ENCODE peak calls at places on chromosomes 1 and 21, in four cellular contexts. One of them, this sample, is unnamed.

GRCh38 chr1:36306902-36307456 is 811 bp downstream of the SH3D21 start:
- DNase-seq in upper lobe of left lung: peak
- DNase-seq in ovary: peak
- DNase-seq in K562: peak
- DNase-seq in this sample: peak

GRCh38 chr1:62597281-62597680 is at the start of gene ANGPTL3:
- DNase-seq in upper lobe of left lung: no peak
- DNase-seq in K562: no peak
- DNase-seq in ovary: no peak
- DNase-seq in this sample: no peak

GRCh38 chr1:212688338-212689047 is 11.1 kb downstream of the BATF3 start:
- DNase-seq in upper lobe of left lung: no peak
- DNase-seq in K562: no peak
- DNase-seq in ovary: no peak
- DNase-seq in this sample: no peak

GRCh38 chr1:244180256-244180655 is 129.2 kb downstream of the ZBTB18 start:
- DNase-seq in upper lobe of left lung: no peak
- DNase-seq in K562: no peak
- DNase-seq in ovary: no peak
- DNase-seq in this sample: no peak

GRCh38 chr1:39189592-39190041 is 14.9 kb upstream of the MACF1 start:
- DNase-seq in K562: peak
- DNase-seq in ovary: no peak
- DNase-seq in upper lobe of left lung: no peak
- DNase-seq in this sample: no peak

GRCh38 chr1:241229216-241229615 is 127.8 kb downstream of the RGS7 start:
- DNase-seq in K562: no peak
- DNase-seq in ovary: no peak
- DNase-seq in upper lobe of left lung: no peak
- DNase-seq in this sample: peak

GRCh38 chr1:155834296-155834926 is 22.6 kb downstream of the GON4L start:
- DNase-seq in upper lobe of left lung: peak
- DNase-seq in ovary: no peak
- DNase-seq in K562: peak
- DNase-seq in this sample: no peak

GRCh38 chr1:240232548-240232947 is 140.9 kb downstream of the FMN2 start:
- DNase-seq in ovary: no peak
- DNase-seq in K562: no peak
- DNase-seq in upper lobe of left lung: no peak
- DNase-seq in this sample: no peak

GRCh38 chr1:177739780-177740179 is 230.1 kb downstream of the SEC16B start:
- DNase-seq in upper lobe of left lung: no peak
- DNase-seq in K562: no peak
- DNase-seq in ovary: no peak
- DNase-seq in this sample: no peak

GRCh38 chr1:93186667-93187066 is 6.1 kb downstream of the CCDC18 start:
- DNase-seq in ovary: no peak
- DNase-seq in K562: no peak
- DNase-seq in upper lobe of left lung: no peak
- DNase-seq in this sample: no peak

GRCh38 chr1:93177991-93178390 is 2.2 kb downstream of the TMED5 start:
- DNase-seq in ovary: no peak
- DNase-seq in K562: peak
- DNase-seq in upper lobe of left lung: no peak
- DNase-seq in this sample: no peak

GRCh38 chr1:93178418-93178817 is 1.8 kb downstream of the TMED5 start:
- DNase-seq in K562: peak
- DNase-seq in upper lobe of left lung: no peak
- DNase-seq in ovary: no peak
- DNase-seq in this sample: no peak

GRCh38 chr1:93179886-93180722 is at the start of gene TMED5:
- DNase-seq in K562: peak
- DNase-seq in ovary: peak
- DNase-seq in upper lobe of left lung: peak
- DNase-seq in this sample: peak

DNA sequence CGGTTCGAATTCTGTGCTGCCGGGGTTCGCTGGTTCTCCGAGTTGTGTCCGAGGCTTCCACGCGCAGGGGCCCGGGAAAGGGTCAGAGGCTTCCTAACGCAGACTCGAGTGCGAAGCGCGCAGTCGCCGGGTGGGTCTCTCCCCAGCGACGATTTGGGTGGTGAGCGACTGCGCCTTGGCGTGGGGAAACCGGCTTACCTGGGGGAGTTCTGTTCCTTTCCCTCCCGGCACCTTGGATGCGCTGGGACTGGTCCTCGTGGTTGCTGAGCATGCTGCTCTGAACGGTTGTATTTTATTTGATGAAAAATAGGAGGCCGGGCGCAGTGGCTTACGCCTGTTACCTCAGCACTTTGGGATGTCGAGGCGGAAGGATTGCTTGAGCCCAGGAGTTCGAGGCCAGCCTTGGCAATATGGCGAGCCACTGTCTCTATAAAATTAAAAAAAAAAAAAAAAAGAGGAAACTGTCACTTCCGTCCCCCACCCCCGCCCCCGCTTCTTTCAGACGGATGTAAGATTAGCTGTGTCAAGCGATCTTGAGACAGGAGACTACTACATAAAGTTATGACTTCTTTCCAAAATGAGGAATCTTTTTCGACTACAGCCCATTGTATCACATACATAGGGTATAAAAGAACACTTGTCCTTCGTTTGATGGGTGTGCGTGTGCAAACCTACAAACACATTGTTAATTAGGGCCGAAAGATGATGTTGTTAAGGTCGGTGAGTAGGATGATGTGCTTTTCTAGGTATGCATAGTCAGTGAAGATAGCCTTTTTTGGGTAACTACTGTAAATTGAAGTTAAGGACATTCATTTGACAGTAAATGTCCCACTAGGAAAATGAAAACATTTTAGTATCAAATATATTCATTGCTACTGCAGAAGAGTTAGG is at the start of gene CCDC18:
- DNase-seq in K562: peak
- DNase-seq in ovary: no peak
- DNase-seq in upper lobe of left lung: no peak
- DNase-seq in this sample: no peak
- TF ChIP-seq POLR2A in K562: peak
- TF ChIP-seq POLR2A in ovary: no peak
- TF ChIP-seq POLR2A in upper lobe of left lung: no peak
- TF ChIP-seq POLR2A in this sample: no peak

DNA sequence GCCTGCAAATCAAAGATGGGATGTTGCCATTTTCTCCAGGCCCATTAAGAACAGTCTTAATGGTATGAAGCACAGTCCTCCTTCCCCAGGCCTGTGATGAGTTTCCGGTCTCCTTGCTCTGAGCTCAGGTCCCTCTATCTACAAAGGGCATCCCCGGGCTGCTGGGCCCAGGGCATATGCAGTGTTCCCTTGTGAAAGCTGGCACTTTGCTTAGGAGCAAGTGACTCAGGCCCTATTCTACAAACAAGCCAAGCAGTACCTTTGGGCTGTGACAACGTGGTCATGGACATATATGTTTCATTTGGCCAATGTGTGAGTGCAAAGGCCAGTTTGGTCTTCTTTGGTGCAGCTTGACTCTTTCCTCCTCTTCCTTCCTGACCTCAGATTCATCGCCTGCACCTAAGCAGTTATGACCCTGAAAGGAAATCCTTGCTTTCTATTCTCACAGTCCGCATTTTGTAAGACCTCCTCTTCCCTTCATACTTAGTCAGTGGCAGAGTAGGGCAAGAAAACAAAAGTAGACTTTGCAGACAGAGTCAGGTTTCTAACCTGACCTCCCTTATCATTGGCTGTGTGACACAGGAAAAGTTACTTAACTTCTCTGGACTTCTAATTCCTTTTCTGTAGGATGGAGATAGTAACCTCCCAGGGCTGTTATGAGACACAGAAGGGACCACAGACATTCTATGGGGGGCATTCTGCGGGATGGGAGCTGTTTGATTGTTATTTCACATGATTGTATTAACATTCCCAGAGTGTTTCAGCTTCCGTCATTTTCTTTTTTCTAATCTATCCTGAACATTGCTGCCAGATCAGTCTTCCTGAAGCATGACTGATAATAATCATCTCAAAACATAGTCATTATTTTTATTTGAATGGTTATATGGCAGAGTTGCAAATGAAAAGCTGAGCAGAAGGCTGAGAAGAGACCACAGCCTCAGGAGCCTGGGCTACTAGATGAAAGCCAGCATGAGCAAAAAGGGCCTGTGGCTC is 109.3 kb downstream of the ERG start:
- DNase-seq in K562: no peak
- DNase-seq in ovary: no peak
- DNase-seq in upper lobe of left lung: no peak
- DNase-seq in this sample: no peak
- TF ChIP-seq POLR2A in K562: no peak
- TF ChIP-seq POLR2A in ovary: no peak
- TF ChIP-seq POLR2A in upper lobe of left lung: no peak
- TF ChIP-seq POLR2A in this sample: no peak

GRCh38 chr1:23910553-23911246 is 2.5 kb downstream of the CNR2 start:
- DNase-seq in ovary: no peak
- DNase-seq in upper lobe of left lung: no peak
- DNase-seq in K562: peak
- DNase-seq in this sample: no peak

GRCh38 chr1:23911924-23912323 is 1.2 kb downstream of the CNR2 start:
- DNase-seq in upper lobe of left lung: no peak
- DNase-seq in ovary: no peak
- DNase-seq in K562: no peak
- DNase-seq in this sample: no peak

GRCh38 chr1:23908453-23909341 is 4.5 kb downstream of the CNR2 start:
- DNase-seq in K562: peak
- DNase-seq in ovary: no peak
- DNase-seq in upper lobe of left lung: no peak
- DNase-seq in this sample: no peak

GRCh38 chr1:23909412-23909811 is 3.8 kb downstream of the CNR2 start:
- DNase-seq in ovary: no peak
- DNase-seq in K562: no peak
- DNase-seq in upper lobe of left lung: no peak
- DNase-seq in this sample: no peak

GRCh38 chr1:23910144-23910543 is 3.0 kb downstream of the CNR2 start:
- DNase-seq in K562: no peak
- DNase-seq in ovary: no peak
- DNase-seq in upper lobe of left lung: no peak
- DNase-seq in this sample: no peak
- TF ChIP-seq POLR2A in K562: no peak
- TF ChIP-seq POLR2A in ovary: no peak
- TF ChIP-seq POLR2A in upper lobe of left lung: no peak
- TF ChIP-seq POLR2A in this sample: no peak

DNA sequence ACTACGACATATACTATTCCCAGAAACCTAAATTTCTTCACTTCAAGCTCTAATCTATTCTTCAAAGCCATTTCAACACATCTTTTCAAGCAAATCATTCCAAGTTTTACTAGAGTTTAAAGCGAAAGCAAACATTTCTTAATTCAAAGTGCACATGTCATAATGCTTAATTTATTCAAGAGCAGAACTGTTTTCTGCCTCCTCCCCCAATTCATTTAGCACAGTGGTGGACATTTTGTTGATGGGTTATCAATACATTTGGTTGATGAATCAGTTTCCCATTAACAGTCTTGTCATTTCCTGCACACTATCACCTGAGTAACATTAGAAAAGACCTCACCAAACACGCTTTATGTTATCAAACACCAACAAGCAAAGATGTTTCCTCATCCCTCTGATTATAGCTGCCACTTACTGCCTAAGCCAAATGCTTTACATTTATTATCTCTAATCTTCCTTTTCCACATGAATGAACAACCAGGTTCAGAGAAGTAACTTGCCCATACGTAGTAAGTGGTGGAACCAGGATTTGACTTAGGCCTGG is 2.0 kb downstream of the SRSF4 start:
- DNase-seq in ovary: no peak
- DNase-seq in K562: peak
- DNase-seq in upper lobe of left lung: no peak
- DNase-seq in this sample: no peak
- TF ChIP-seq POLR2A in ovary: no peak
- TF ChIP-seq POLR2A in K562: peak
- TF ChIP-seq POLR2A in upper lobe of left lung: no peak
- TF ChIP-seq POLR2A in this sample: no peak

GRCh38 chr1:184770176-184770575 is 15.5 kb upstream of the EDEM3 start:
- DNase-seq in K562: no peak
- DNase-seq in ovary: no peak
- DNase-seq in upper lobe of left lung: no peak
- DNase-seq in this sample: no peak

GRCh38 chr1:184769241-184769640 is 14.6 kb upstream of the EDEM3 start:
- DNase-seq in ovary: no peak
- DNase-seq in upper lobe of left lung: no peak
- DNase-seq in K562: no peak
- DNase-seq in this sample: no peak

GRCh38 chr1:184771190-184771691 is 16.6 kb upstream of the EDEM3 start:
- DNase-seq in upper lobe of left lung: no peak
- DNase-seq in ovary: no peak
- DNase-seq in K562: peak
- DNase-seq in this sample: peak

GRCh38 chr1:184764483-184764882 is 9.8 kb upstream of the EDEM3 start:
- DNase-seq in K562: no peak
- DNase-seq in ovary: no peak
- DNase-seq in upper lobe of left lung: no peak
- DNase-seq in this sample: no peak

DNA sequence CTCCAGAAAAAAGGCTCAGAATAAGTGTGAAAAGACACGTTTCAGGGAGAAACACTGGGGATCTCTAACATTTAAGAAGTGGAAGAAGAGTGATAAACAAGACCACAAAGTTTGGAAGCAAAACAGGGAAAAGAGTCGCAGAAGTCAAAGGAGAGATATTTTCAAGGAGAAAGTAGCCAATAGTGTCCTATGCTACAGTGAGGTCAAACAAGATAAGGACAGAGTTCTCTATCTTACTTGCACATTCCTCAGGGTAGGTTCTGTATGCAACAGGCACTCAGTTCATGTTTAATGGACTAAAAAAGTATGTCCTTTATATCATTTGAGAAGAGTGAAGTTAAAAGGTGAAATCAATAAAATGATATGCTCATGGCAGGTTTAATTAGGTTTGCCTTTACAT is 13.8 kb upstream of the EDEM3 start:
- DNase-seq in ovary: no peak
- DNase-seq in upper lobe of left lung: no peak
- DNase-seq in K562: peak
- DNase-seq in this sample: no peak
- TF ChIP-seq POLR2A in ovary: no peak
- TF ChIP-seq POLR2A in upper lobe of left lung: no peak
- TF ChIP-seq POLR2A in K562: no peak
- TF ChIP-seq POLR2A in this sample: no peak

GRCh38 chr1:11934295-11935039 is at the start of gene PLOD1:
- DNase-seq in K562: peak
- DNase-seq in upper lobe of left lung: peak
- DNase-seq in ovary: peak
- DNase-seq in this sample: peak
- TF ChIP-seq POLR2A in K562: peak
- TF ChIP-seq POLR2A in upper lobe of left lung: no peak
- TF ChIP-seq POLR2A in ovary: no peak
- TF ChIP-seq POLR2A in this sample: peak

This sample was measured in body of pancreas.